ENCODE peak calls at places on chromosomes 16 and 17, in six cellular contexts. One of them, this sample, is unnamed.
A peak's percentile ranks its signal among the peaks of the same experiment; 100 is the strongest.

GRCh38 chr16:73095885-73096341 is 48.0 kb upstream of the ZFHX3 start:
- DNase-seq in HCT116: no peak
- DNase-seq in A549: no peak
- DNase-seq in gastrocnemius medialis: no peak
- DNase-seq in thyroid gland: peak; percentile 77
- DNase-seq in stomach: no peak
- DNase-seq in this sample: no peak

GRCh38 chr17:46851029-46851741 is at the start of gene WNT9B:
- DNase-seq in HCT116: no peak
- DNase-seq in A549: peak; percentile 54
- DNase-seq in gastrocnemius medialis: no peak
- DNase-seq in thyroid gland: peak; percentile 39
- DNase-seq in stomach: peak; percentile 57
- DNase-seq in this sample: no peak

GRCh38 chr16:87765473-87765775 is 362 bp downstream of the KLHDC4 start:
- DNase-seq in HCT116: no peak
- DNase-seq in A549: no peak
- DNase-seq in gastrocnemius medialis: no peak
- DNase-seq in thyroid gland: no peak
- DNase-seq in stomach: no peak
- DNase-seq in this sample: peak; percentile 35

GRCh38 chr17:57468932-57469775 is 212.8 kb downstream of the MSI2 start:
- DNase-seq in HCT116: no peak
- DNase-seq in A549: no peak
- DNase-seq in gastrocnemius medialis: no peak
- DNase-seq in thyroid gland: no peak
- DNase-seq in stomach: no peak
- DNase-seq in this sample: no peak

GRCh38 chr17:58630883-58631522 is 60.8 kb downstream of the TEX14 start:
- DNase-seq in HCT116: peak; percentile 98
- DNase-seq in A549: no peak
- DNase-seq in gastrocnemius medialis: peak; percentile 6
- DNase-seq in thyroid gland: peak; percentile 33
- DNase-seq in stomach: peak; percentile 49
- DNase-seq in this sample: no peak

GRCh38 chr17:17758443-17758842 is 77.2 kb downstream of the RAI1 start:
- DNase-seq in HCT116: no peak
- DNase-seq in A549: no peak
- DNase-seq in gastrocnemius medialis: no peak
- DNase-seq in thyroid gland: no peak
- DNase-seq in stomach: no peak
- DNase-seq in this sample: no peak

GRCh38 chr16:77674888-77675287 is 47.4 kb upstream of the NUDT7 start:
- DNase-seq in HCT116: no peak
- DNase-seq in A549: no peak
- DNase-seq in gastrocnemius medialis: no peak
- DNase-seq in thyroid gland: no peak
- DNase-seq in stomach: no peak
- DNase-seq in this sample: no peak

GRCh38 chr16:70649300-70649699 is 2.9 kb downstream of the IL34 start:
- DNase-seq in HCT116: no peak
- DNase-seq in A549: no peak
- DNase-seq in gastrocnemius medialis: no peak
- DNase-seq in thyroid gland: no peak
- DNase-seq in stomach: no peak
- DNase-seq in this sample: no peak

GRCh38 chr17:31754239-31754945 is 104.7 kb downstream of the COPRS start:
- DNase-seq in HCT116: peak; percentile 16
- DNase-seq in A549: no peak
- DNase-seq in gastrocnemius medialis: no peak
- DNase-seq in thyroid gland: no peak
- DNase-seq in stomach: no peak
- DNase-seq in this sample: peak; percentile 62

GRCh38 chr16:83586036-83586810 is 221.6 kb upstream of the HSBP1 start:
- DNase-seq in HCT116: no peak
- DNase-seq in A549: no peak
- DNase-seq in gastrocnemius medialis: no peak
- DNase-seq in thyroid gland: peak; percentile 38
- DNase-seq in stomach: no peak
- DNase-seq in this sample: no peak

GRCh38 chr16:46690281-46691178 is 1.1 kb downstream of the ORC6 start:
- DNase-seq in HCT116: no peak
- DNase-seq in A549: no peak
- DNase-seq in gastrocnemius medialis: no peak
- DNase-seq in thyroid gland: no peak
- DNase-seq in stomach: no peak
- DNase-seq in this sample: no peak

GRCh38 chr16:57071840-57072541 is 20.4 kb upstream of the CPNE2 start:
- DNase-seq in HCT116: peak; percentile 26
- DNase-seq in A549: no peak
- DNase-seq in gastrocnemius medialis: no peak
- DNase-seq in thyroid gland: no peak
- DNase-seq in stomach: no peak
- DNase-seq in this sample: no peak

GRCh38 chr17:34739386-34739785 is 160.0 kb downstream of the TMEM132E start:
- DNase-seq in HCT116: no peak
- DNase-seq in A549: no peak
- DNase-seq in gastrocnemius medialis: no peak
- DNase-seq in thyroid gland: no peak
- DNase-seq in stomach: peak; percentile 1
- DNase-seq in this sample: no peak

GRCh38 chr17:82440991-82441627 is 9.4 kb downstream of the CYBC1 start:
- DNase-seq in HCT116: no peak
- DNase-seq in A549: no peak
- DNase-seq in gastrocnemius medialis: no peak
- DNase-seq in thyroid gland: no peak
- DNase-seq in stomach: no peak
- DNase-seq in this sample: no peak

GRCh38 chr17:76197911-76198310 is 42.4 kb downstream of the RNF157 start:
- DNase-seq in HCT116: no peak
- DNase-seq in A549: no peak
- DNase-seq in gastrocnemius medialis: no peak
- DNase-seq in thyroid gland: peak; percentile 67
- DNase-seq in stomach: no peak
- DNase-seq in this sample: no peak

GRCh38 chr17:13601776-13602551 is at the start of gene HS3ST3A1:
- DNase-seq in HCT116: no peak
- DNase-seq in A549: no peak
- DNase-seq in gastrocnemius medialis: no peak
- DNase-seq in thyroid gland: no peak
- DNase-seq in stomach: no peak
- DNase-seq in this sample: peak; percentile 76

GRCh38 chr16:70573451-70574121 is 50.0 kb downstream of the SF3B3 start:
- DNase-seq in HCT116: no peak
- DNase-seq in A549: no peak
- DNase-seq in gastrocnemius medialis: peak; percentile 76
- DNase-seq in thyroid gland: peak; percentile 49
- DNase-seq in stomach: no peak
- DNase-seq in this sample: no peak

GRCh38 chr16:86022381-86022960 is 123.5 kb downstream of the IRF8 start:
- DNase-seq in HCT116: no peak
- DNase-seq in A549: no peak
- DNase-seq in gastrocnemius medialis: no peak
- DNase-seq in thyroid gland: no peak
- DNase-seq in stomach: no peak
- DNase-seq in this sample: no peak

GRCh38 chr17:72205357-72205756 is 84.5 kb downstream of the SOX9 start:
- DNase-seq in HCT116: no peak
- DNase-seq in A549: no peak
- DNase-seq in gastrocnemius medialis: no peak
- DNase-seq in thyroid gland: no peak
- DNase-seq in stomach: no peak
- DNase-seq in this sample: no peak

GRCh38 chr17:72212041-72212440 is 91.2 kb downstream of the SOX9 start:
- DNase-seq in HCT116: no peak
- DNase-seq in A549: no peak
- DNase-seq in gastrocnemius medialis: no peak
- DNase-seq in thyroid gland: no peak
- DNase-seq in stomach: no peak
- DNase-seq in this sample: no peak

GRCh38 chr17:72208832-72209231 is 88.0 kb downstream of the SOX9 start:
- DNase-seq in HCT116: no peak
- DNase-seq in A549: no peak
- DNase-seq in gastrocnemius medialis: no peak
- DNase-seq in thyroid gland: no peak
- DNase-seq in stomach: no peak
- DNase-seq in this sample: no peak

GRCh38 chr17:72205801-72206200 is 85.0 kb downstream of the SOX9 start:
- DNase-seq in HCT116: no peak
- DNase-seq in A549: no peak
- DNase-seq in gastrocnemius medialis: no peak
- DNase-seq in thyroid gland: no peak
- DNase-seq in stomach: no peak
- DNase-seq in this sample: no peak

DNA sequence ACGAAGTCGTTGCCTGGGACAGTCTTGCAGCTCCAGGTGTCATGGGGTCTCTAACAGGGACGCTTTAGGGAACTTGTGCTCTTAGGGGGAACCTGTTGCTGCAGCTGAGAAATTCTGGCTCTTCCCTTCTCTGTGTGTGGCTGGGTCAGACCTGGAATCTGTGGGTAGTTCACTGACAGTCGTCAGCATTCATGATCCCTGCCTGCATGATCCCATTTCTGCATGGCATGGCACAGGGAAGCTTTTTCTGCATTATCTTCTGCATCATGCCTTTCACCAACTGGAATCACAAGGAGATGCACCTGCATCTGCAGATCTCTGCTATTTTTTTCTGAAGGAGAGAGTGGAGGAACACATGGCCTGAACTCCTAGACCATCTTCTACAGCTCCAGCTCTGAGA is 85.6 kb downstream of the SOX9 start:
- DNase-seq in HCT116: no peak
- DNase-seq in A549: no peak
- DNase-seq in gastrocnemius medialis: no peak
- DNase-seq in thyroid gland: no peak
- DNase-seq in stomach: no peak
- DNase-seq in this sample: no peak
- TF ChIP-seq POLR2A in HCT116: no peak
- TF ChIP-seq POLR2A in A549: no peak
- TF ChIP-seq POLR2A in gastrocnemius medialis: no peak
- TF ChIP-seq POLR2A in thyroid gland: no peak
- TF ChIP-seq POLR2A in stomach: no peak
- TF ChIP-seq POLR2A in this sample: no peak

DNA sequence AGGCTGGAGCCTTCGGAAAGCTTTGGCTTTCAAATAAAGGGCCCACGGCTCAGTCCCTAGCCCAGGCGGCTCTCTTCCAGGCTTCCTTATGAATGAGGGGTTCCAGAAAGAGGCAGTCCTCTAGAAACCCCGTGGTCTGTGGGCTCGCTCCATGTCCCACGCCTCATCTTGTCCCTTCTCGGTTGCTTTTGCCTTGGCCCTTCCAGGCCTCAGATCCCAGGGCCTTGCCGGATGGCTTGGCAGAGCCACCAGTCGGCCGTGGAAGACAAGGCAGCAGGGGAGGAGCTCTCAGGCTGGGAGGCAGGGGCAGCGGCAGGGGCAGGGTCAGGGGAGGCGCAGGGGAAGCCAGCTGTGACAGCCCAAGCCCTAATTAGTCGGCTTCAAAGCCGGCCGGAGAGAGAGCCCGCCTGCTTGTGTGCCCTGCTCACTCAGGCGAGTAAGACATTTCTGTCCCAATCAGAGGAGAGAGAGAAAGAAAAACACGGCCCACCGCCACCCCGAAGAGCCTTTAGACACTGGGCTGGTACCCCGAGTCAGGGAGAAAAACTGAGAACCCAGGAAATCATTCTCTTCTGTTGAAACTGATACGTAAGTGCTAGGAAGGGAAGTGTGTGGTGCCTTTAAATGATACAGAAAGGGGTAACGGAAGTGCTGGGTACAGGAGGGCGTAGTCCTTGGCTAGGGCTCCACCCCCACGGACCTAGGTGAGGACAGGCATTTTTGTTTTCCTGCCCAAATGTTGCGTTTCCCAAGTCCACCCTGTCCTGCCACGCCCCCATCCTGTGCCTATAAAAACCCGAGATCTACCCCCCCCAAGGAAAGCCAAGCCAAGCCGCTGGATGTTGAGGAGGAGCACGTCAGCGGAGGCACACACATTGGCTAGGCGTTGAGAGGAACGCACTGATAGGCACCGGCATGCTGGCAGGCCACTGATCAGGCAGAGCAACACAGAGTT is 27.8 kb upstream of the MEIOC start:
- DNase-seq in HCT116: no peak
- DNase-seq in A549: no peak
- DNase-seq in gastrocnemius medialis: no peak
- DNase-seq in thyroid gland: peak; percentile 94
- DNase-seq in stomach: no peak
- DNase-seq in this sample: no peak
- TF ChIP-seq POLR2A in HCT116: no peak
- TF ChIP-seq POLR2A in A549: no peak
- TF ChIP-seq POLR2A in gastrocnemius medialis: no peak
- TF ChIP-seq POLR2A in thyroid gland: peak; percentile 48
- TF ChIP-seq POLR2A in stomach: no peak
- TF ChIP-seq POLR2A in this sample: no peak

DNA sequence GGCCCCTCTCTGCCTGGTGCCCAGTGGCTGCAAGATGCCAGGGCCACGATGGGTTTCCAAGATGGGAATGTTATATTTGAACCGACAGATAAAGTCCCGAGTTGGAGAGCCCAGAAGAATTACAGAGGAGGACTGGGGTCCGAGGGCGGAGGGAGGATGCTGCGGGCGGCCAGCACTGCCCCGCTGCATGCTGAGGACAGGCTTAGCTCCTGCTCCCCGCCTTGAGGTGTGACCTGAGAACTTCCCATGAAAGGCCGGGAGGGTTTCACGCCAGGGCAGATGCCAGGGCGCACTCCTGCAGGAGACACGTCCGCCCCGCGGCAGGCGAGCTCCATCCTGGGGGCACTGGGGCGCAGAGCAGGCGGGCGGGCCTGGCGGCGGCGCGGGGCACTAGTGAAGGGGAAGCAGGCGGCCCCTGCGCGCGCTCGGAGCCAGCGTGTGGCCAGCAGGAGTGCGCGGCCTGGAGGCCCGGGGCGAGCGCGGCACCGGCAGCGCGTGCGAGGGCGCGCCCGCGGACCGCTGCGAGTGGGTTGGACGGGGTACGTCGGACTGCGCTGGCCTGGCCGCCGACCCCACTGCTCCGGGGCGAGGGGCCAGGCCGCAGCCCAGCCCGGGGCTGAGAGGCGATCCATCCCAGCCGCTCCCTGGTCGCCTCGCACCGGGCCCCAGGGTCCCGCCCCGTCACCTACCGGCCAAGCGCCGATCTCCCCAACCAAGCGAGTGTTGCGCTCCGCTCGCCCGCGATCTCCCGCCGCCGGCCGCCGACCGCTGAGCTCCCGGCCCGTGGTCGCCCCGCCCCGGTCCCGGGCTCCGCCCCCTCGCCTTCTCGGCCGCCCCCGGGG is at the start of gene MAP3K14:
- DNase-seq in HCT116: no peak
- DNase-seq in A549: no peak
- DNase-seq in gastrocnemius medialis: peak; percentile 63
- DNase-seq in thyroid gland: peak; percentile 83
- DNase-seq in stomach: peak; percentile 75
- DNase-seq in this sample: no peak
- TF ChIP-seq POLR2A in HCT116: peak; percentile 67
- TF ChIP-seq POLR2A in A549: peak; percentile 94
- TF ChIP-seq POLR2A in gastrocnemius medialis: peak; percentile 99
- TF ChIP-seq POLR2A in thyroid gland: peak; percentile 96
- TF ChIP-seq POLR2A in stomach: peak; percentile 78
- TF ChIP-seq POLR2A in this sample: peak; percentile 96

DNA sequence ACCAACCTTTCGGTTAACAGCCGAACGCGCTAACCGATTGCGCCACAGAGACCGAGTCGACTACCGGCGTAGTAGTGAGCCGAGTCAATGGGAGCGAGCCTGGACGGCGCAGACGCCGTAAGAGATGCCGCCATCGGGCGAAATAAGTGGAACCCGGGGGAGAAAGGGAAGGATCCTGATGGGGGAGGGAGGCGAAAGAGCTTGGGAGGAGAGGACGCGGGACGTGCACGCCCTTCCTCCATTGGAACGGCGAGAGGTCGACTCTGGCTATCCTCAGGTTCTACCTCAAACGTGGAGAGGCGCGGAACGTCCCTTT is 780 bp upstream of the PSMB3 start:
- DNase-seq in HCT116: peak; percentile 66
- DNase-seq in A549: peak; percentile 86
- DNase-seq in gastrocnemius medialis: no peak
- DNase-seq in thyroid gland: peak; percentile 83
- DNase-seq in stomach: peak; percentile 84
- DNase-seq in this sample: peak; percentile 66
- TF ChIP-seq POLR2A in HCT116: no peak
- TF ChIP-seq POLR2A in A549: peak; percentile 68
- TF ChIP-seq POLR2A in gastrocnemius medialis: no peak
- TF ChIP-seq POLR2A in thyroid gland: no peak
- TF ChIP-seq POLR2A in stomach: no peak
- TF ChIP-seq POLR2A in this sample: peak; percentile 50